ENCODE peak calls at places on chromosomes 1 and 21, in six cellular contexts. V, A, P, T, G and O are unnamed samples.

GRCh38 chr21:36909901-36910561 is 56.4 kb downstream of the HLCS start:
- DNase-seq in P (peak; percentile 93), A (no peak), G (no peak), V (no peak), T (peak; percentile 66), O (no peak)

GRCh38 chr1:93576346-93576745 is 105.3 kb downstream of the BCAR3 start:
- DNase-seq in P (peak; percentile 74), A (peak; percentile 67), V (no peak), G (no peak), T (peak; percentile 47), O (no peak)

GRCh38 chr1:5565281-5565680 is 426.9 kb downstream of the NPHP4 start:
- DNase-seq in G (no peak), V (no peak), T (no peak), A (no peak), P (no peak), O (no peak)

GRCh38 chr21:17467392-17467791 is 45.5 kb upstream of the CXADR start:
- DNase-seq in P (peak; percentile 19), A (no peak), G (no peak), T (no peak), V (no peak), O (no peak)

GRCh38 chr1:182330303-182330702 is 61.3 kb downstream of the GLUL start:
- DNase-seq in T (no peak), A (peak; percentile 33), V (no peak), G (no peak), P (peak; percentile 70), O (no peak)

GRCh38 chr1:59355361-59355760 is 58.5 kb downstream of the FGGY start:
- DNase-seq in G (no peak), A (no peak), T (no peak), P (no peak), V (no peak), O (no peak)

GRCh38 chr1:72278461-72278860 is 3.9 kb downstream of the NEGR1 start:
- DNase-seq in T (no peak), G (no peak), A (no peak), V (no peak), P (no peak), O (no peak)

GRCh38 chr1:161719325-161719611 is 2.1 kb upstream of the FCRLB start:
- DNase-seq in T (no peak), P (no peak), G (no peak), V (no peak), A (no peak), O (no peak)

GRCh38 chr1:40745180-40745579 is 38.4 kb upstream of the KCNQ4 start:
- DNase-seq in V (no peak), G (no peak), A (no peak), P (peak; percentile 61), T (no peak), O (no peak)

GRCh38 chr1:185813401-185813979 is 79.3 kb downstream of the HMCN1 start:
- DNase-seq in V (no peak), G (no peak), P (peak; percentile 77), A (no peak), T (peak; percentile 17), O (no peak)

GRCh38 chr21:43333301-43334062 is 93.4 kb downstream of the SIK1 start:
- DNase-seq in A (peak; percentile 54), G (no peak), P (peak; percentile 86), T (no peak), V (no peak), O (no peak)

GRCh38 chr21:42685036-42685435 is 31.6 kb downstream of the PDE9A start:
- DNase-seq in T (no peak), G (no peak), A (no peak), V (peak; percentile 21), P (no peak), O (no peak)

GRCh38 chr21:31299291-31300147 is 44.5 kb downstream of the TIAM1 start:
- DNase-seq in V (no peak), A (no peak), T (no peak), G (no peak), P (no peak), O (peak; percentile 51)

GRCh38 chr1:24117722-24118409 is 5.9 kb upstream of the MYOM3 start:
- DNase-seq in A (no peak), T (no peak), V (no peak), G (no peak), P (peak; percentile 33), O (no peak)

GRCh38 chr1:227621211-227621610 is 57.9 kb downstream of the ZNF678 start:
- DNase-seq in V (no peak), T (no peak), G (no peak), A (no peak), P (peak; percentile 4), O (no peak)

GRCh38 chr1:245645406-245645805 is 490.6 kb downstream of the KIF26B start:
- DNase-seq in P (no peak), A (no peak), V (no peak), T (no peak), G (no peak), O (peak; percentile 26)

GRCh38 chr1:4602536-4603316 is 51.7 kb upstream of the AJAP1 start:
- DNase-seq in P (no peak), V (no peak), A (no peak), T (no peak), G (no peak), O (no peak)